ENCODE peak calls at places on chromosome 7, in four cellular contexts. F, J, W and D are unnamed samples.

GRCh38 chr7:94123136-94123535 is 119.0 kb upstream of the BET1 start:
- DNase-seq in F (no peak), J (no peak), W (no peak), D (no peak)

GRCh38 chr7:18693401-18693800 is 197.9 kb downstream of the HDAC9 start:
- DNase-seq in F (peak; percentile 16), J (no peak), W (no peak), D (no peak)

GRCh38 chr7:24827589-24827988 is 70.3 kb upstream of the GSDME start:
- DNase-seq in F (no peak), J (no peak), W (no peak), D (no peak)

GRCh38 chr7:26520483-26520882 is 228.8 kb downstream of the SNX10 start:
- DNase-seq in F (no peak), J (no peak), W (no peak), D (no peak)

GRCh38 chr7:111796671-111797070 is 234.4 kb upstream of the IMMP2L start:
- DNase-seq in F (no peak), J (no peak), W (no peak), D (no peak)

GRCh38 chr7:510061-510481 is 9.6 kb downstream of the PDGFA start:
- DNase-seq in F (no peak), J (no peak), W (peak; percentile 19), D (no peak)

GRCh38 chr7:43652364-43652763 is 69.5 kb downstream of the STK17A start:
- DNase-seq in F (no peak), J (no peak), W (no peak), D (no peak)

GRCh38 chr7:96739609-96740008 is 30.0 kb upstream of the SEM1 start:
- DNase-seq in F (no peak), J (no peak), W (no peak), D (no peak)

GRCh38 chr7:45033261-45033930 is 33.4 kb downstream of the CCM2 start:
- DNase-seq in F (no peak), J (no peak), W (no peak), D (no peak)

GRCh38 chr7:29953735-29954347 is 35.8 kb downstream of the SCRN1 start:
- DNase-seq in F (no peak), J (no peak), W (no peak), D (no peak)

GRCh38 chr7:22196429-22196828 is 160.5 kb downstream of the RAPGEF5 start:
- DNase-seq in F (no peak), J (no peak), W (no peak), D (no peak)

GRCh38 chr7:75629042-75629441 is 109.7 kb downstream of the HIP1 start:
- DNase-seq in F (no peak), J (no peak), W (peak; percentile 40), D (no peak)

GRCh38 chr7:95700917-95701316 is 71.4 kb upstream of the DYNC1I1 start:
- DNase-seq in F (no peak), J (no peak), W (no peak), D (no peak)

GRCh38 chr7:28069788-28070187 is 110.8 kb downstream of the JAZF1 start:
- DNase-seq in F (no peak), J (no peak), W (peak; percentile 69), D (peak; percentile 16)

GRCh38 chr7:47551550-47552121 is 30.3 kb downstream of the TNS3 start:
- DNase-seq in F (no peak), J (no peak), W (peak; percentile 86), D (no peak)

GRCh38 chr7:3218561-3219225 is 82.4 kb upstream of the SDK1 start:
- DNase-seq in F (no peak), J (no peak), W (no peak), D (no peak)

GRCh38 chr7:155208681-155209477 is 88.8 kb upstream of the INSIG1 start:
- DNase-seq in F (peak; percentile 67), J (no peak), W (no peak), D (no peak)

GRCh38 chr7:126213876-126214275 is 1038.9 kb downstream of the GRM8 start:
- DNase-seq in F (no peak), J (no peak), W (no peak), D (no peak)